ENCODE peak calls at places on chromosomes 1 and 21, in seven cellular contexts. G is WTC11; B is stimulated activated naive B cell treated with anti-CD40 and anti-IgM and Interleukin-4, amounts not matched to agents 10 μg/mL and 1 μg/mL and 100 μg/mL, for 72 hours; I is endothelial cell; Q is stimulated activated CD8-positive, alpha-beta memory T cell treated with anti-CD3 and anti-CD28 coated beads, Interleukin-7, amount 100 ng/mL, for 1 hour; T is iris pigment epithelial cell; E is amniotic epithelial cell. A is an unnamed sample.

GRCh38 chr1:160539896-160540858 is 17.1 kb upstream of the SLAMF6 start:
- DNase-seq in E (peak), I (peak), Q (peak), T (no peak), G (no peak), B (peak), A (no peak)

GRCh38 chr1:156104065-156104810 is 10.3 kb upstream of the LMNA start:
- DNase-seq in Q (no peak), B (no peak), T (peak), E (peak), G (peak), I (peak), A (peak)

GRCh38 chr1:71882241-71883036 is 399.9 kb downstream of the NEGR1 start:
- DNase-seq in Q (no peak), G (no peak), E (no peak), B (no peak), T (no peak), I (no peak), A (no peak)

GRCh38 chr21:36141513-36141925 is 6.6 kb downstream of the CBR3 start:
- DNase-seq in G (peak), B (peak), I (peak), T (peak), Q (peak), E (peak), A (peak)

GRCh38 chr1:247102381-247102780 is 1.8 kb downstream of the ZNF669 start:
- DNase-seq in T (peak), B (no peak), E (peak), G (no peak), Q (no peak), I (no peak), A (peak)

GRCh38 chr1:230166366-230167132 is 99.5 kb downstream of the GALNT2 start:
- DNase-seq in I (no peak), T (no peak), G (no peak), Q (no peak), E (no peak), B (no peak), A (no peak)

GRCh38 chr21:35504277-35504676 is 455.2 kb upstream of the RUNX1 start:
- DNase-seq in T (no peak), G (no peak), Q (no peak), I (no peak), E (peak), B (no peak), A (no peak)

GRCh38 chr21:45252448-45252925 is 35.2 kb downstream of the POFUT2 start:
- DNase-seq in Q (no peak), B (no peak), I (no peak), T (no peak), E (no peak), G (no peak), A (no peak)

GRCh38 chr1:201128962-201129361 is 2.0 kb upstream of the ASCL5 start:
- DNase-seq in B (no peak), G (no peak), T (no peak), Q (no peak), E (no peak), I (no peak), A (no peak)

GRCh38 chr1:61253059-61253735 is 170.8 kb downstream of the NFIA start:
- DNase-seq in Q (no peak), E (peak), B (no peak), I (no peak), T (peak), G (no peak), A (peak)

GRCh38 chr1:177858222-177858894 is 111.5 kb downstream of the SEC16B start:
- DNase-seq in I (no peak), E (no peak), G (no peak), Q (no peak), B (no peak), T (peak), A (peak)

GRCh38 chr1:97983132-97983531 is 62.3 kb upstream of the DPYD start:
- DNase-seq in B (no peak), I (no peak), E (no peak), Q (no peak), G (no peak), T (no peak), A (no peak)

GRCh38 chr1:61224609-61225008 is 142.2 kb downstream of the NFIA start:
- DNase-seq in B (no peak), Q (no peak), G (no peak), T (no peak), E (no peak), I (no peak), A (no peak)

GRCh38 chr1:164755674-164756073 is 196.7 kb downstream of the PBX1 start:
- DNase-seq in E (no peak), I (no peak), B (no peak), T (no peak), G (no peak), Q (no peak), A (no peak)

GRCh38 chr1:197367631-197368030 is 99.6 kb downstream of the CRB1 start:
- DNase-seq in Q (no peak), I (no peak), E (no peak), T (no peak), B (no peak), G (no peak), A (no peak)

GRCh38 chr1:202959276-202959620 is 1.1 kb upstream of the ADIPOR1 start:
- DNase-seq in Q (no peak), G (no peak), E (peak), I (no peak), B (no peak), T (peak), A (peak)

GRCh38 chr1:151062738-151063371 is 2.7 kb downstream of the MLLT11 start:
- DNase-seq in B (no peak), E (peak), G (no peak), Q (no peak), T (peak), I (no peak), A (peak)

GRCh38 chr1:234676103-234676594 is 66.2 kb upstream of the IRF2BP2 start:
- DNase-seq in E (peak), Q (peak), G (peak), I (peak), B (peak), T (peak), A (peak)

GRCh38 chr1:38101037-38101782 is 54.6 kb upstream of the POU3F1 start:
- DNase-seq in T (no peak), I (no peak), E (no peak), B (no peak), Q (no peak), G (no peak), A (no peak)

GRCh38 chr1:171251042-171251740 is 2.9 kb downstream of the FMO1 start:
- DNase-seq in Q (no peak), I (peak), T (peak), B (peak), E (peak), G (peak), A (peak)

GRCh38 chr1:155295183-155295941 is 5.9 kb downstream of the PKLR start:
- DNase-seq in B (no peak), G (peak), E (no peak), Q (no peak), I (no peak), T (no peak), A (no peak)

GRCh38 chr1:103191327-103191726 is 83.0 kb upstream of the COL11A1 start:
- DNase-seq in Q (no peak), I (no peak), T (peak), E (peak), B (no peak), G (no peak), A (peak)

GRCh38 chr1:218942421-218942820 is 231.3 kb upstream of the LYPLAL1 start:
- DNase-seq in B (no peak), Q (no peak), I (no peak), T (no peak), G (no peak), E (no peak), A (no peak)

A was measured in choroid plexus epithelial cell.